ENCODE peak calls at places on chromosome 10, in five cellular contexts. J, S, Y, P and L are unnamed samples.

GRCh38 chr10:74306227-74306982 is 155.4 kb downstream of the ADK start:
- DNase-seq in J (no peak), S (no peak), Y (no peak), P (no peak), L (no peak)

GRCh38 chr10:24382979-24383663 is 174.2 kb downstream of the KIAA1217 start:
- DNase-seq in J (peak; percentile 41), S (peak; percentile 95), Y (no peak), P (no peak), L (no peak)

GRCh38 chr10:130020651-130021372 is 56.7 kb upstream of the EBF3 start:
- DNase-seq in J (no peak), S (peak; percentile 3), Y (no peak), P (peak; percentile 19), L (peak; percentile 1)

GRCh38 chr10:80596391-80597257 is 58.9 kb downstream of the SH2D4B start:
- DNase-seq in J (peak; percentile 85), S (peak; percentile 54), Y (peak; percentile 52), P (peak; percentile 51), L (peak; percentile 36)

GRCh38 chr10:118458957-118459641 is 117.0 kb upstream of the FAM204A start:
- DNase-seq in J (peak; percentile 24), S (peak; percentile 33), Y (no peak), P (no peak), L (no peak)

GRCh38 chr10:130878131-130878530 is 433.4 kb downstream of the TCERG1L start:
- DNase-seq in J (no peak), S (no peak), Y (no peak), P (no peak), L (no peak)

GRCh38 chr10:104622598-104623209 is 18.4 kb upstream of the SORCS3 start:
- DNase-seq in J (peak; percentile 84), S (peak; percentile 51), Y (no peak), P (peak; percentile 58), L (no peak)

GRCh38 chr10:43960477-43960876 is 311.8 kb upstream of the ZNF32 start:
- DNase-seq in J (no peak), S (no peak), Y (no peak), P (no peak), L (no peak)

GRCh38 chr10:97564776-97565175 is 7.8 kb upstream of the ANKRD2 start:
- DNase-seq in J (no peak), S (no peak), Y (no peak), P (no peak), L (no peak)

GRCh38 chr10:130009228-130009627 is 45.2 kb upstream of the EBF3 start:
- DNase-seq in J (no peak), S (no peak), Y (no peak), P (no peak), L (no peak)

GRCh38 chr10:123642293-123642692 is 23.9 kb upstream of the GPR26 start:
- DNase-seq in J (peak; percentile 22), S (no peak), Y (no peak), P (no peak), L (peak; percentile 30)

GRCh38 chr10:120490288-120490687 is 33.3 kb downstream of the PLPP4 start:
- DNase-seq in J (peak; percentile 5), S (no peak), Y (no peak), P (no peak), L (no peak)

GRCh38 chr10:12375076-12375504 is 25.7 kb downstream of the CAMK1D start:
- DNase-seq in J (no peak), S (no peak), Y (peak; percentile 29), P (no peak), L (no peak)

DNA sequence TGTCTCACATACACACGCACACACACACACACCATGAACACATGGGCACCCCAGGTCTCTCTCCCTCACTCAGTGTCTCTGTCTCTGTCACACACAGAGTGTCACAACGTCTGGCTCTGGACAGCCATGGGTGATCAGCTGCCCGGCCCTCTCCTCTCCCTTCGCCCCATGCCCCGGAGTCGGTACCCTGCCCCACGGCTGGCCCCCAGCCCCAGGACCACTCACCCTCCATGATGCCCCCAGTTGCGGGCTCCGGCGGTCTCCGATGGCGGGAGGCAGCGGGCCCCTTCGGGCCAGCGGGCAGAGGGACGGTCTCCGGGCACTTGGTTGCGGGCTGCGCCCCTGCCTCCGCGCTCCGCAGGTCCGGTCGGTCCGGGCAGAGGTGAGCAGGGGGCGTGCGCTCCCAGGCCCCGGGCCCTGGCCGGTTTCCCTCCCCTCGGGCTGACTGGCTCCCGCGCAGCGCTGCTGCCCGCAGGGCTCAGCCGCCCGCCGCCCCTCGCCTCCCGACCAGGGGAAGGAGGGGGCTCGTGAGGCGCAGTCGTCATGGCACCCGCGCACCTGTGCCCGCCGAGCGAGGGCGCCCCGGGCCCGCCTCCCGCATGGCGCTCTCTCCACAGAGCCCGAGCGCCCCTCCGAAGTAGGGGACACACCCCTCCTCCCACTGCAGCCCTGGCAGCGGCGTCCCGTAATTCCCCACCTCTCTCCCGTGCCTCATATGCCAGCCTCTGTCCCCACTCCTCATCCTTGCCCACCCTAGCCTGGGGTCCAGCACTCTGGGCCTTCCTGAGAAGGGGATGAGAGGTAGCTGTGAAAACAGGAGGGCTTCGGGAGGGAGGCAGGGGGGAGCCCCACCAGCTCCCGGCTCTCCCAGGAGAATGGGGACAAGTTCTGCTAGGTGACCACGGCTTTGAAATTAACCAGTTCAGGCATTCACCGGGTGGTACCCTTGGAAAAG is at the start of gene NPFFR1:
- DNase-seq in J (peak; percentile 82), S (no peak), Y (no peak), P (peak; percentile 32), L (no peak)
- H3K4me3 ChIP-seq in J (peak within 1 kb of the TSS; percentile 59), S (no peak within 1 kb of the TSS), Y (no peak within 1 kb of the TSS), P (peak within 1 kb of the TSS; percentile 11), L (no peak within 1 kb of the TSS)

GRCh38 chr10:8064436-8064835 is 9.9 kb downstream of the GATA3 start:
- DNase-seq in J (no peak), S (no peak), Y (no peak), P (no peak), L (no peak)
- H3K4me3 ChIP-seq in J (peak overlapping the region; percentile 47), S (no peak overlapping the region), Y (no peak overlapping the region), P (no peak overlapping the region), L (no peak overlapping the region)

GRCh38 chr10:25766687-25767221 is 167.3 kb upstream of the MYO3A start:
- DNase-seq in J (peak; percentile 91), S (no peak), Y (no peak), P (peak; percentile 55), L (no peak)
- H3K4me3 ChIP-seq in J (peak overlapping the region; percentile 39), S (no peak overlapping the region), Y (no peak overlapping the region), P (peak overlapping the region; percentile 28), L (no peak overlapping the region)

GRCh38 chr10:110724116-110724701 is 80.1 kb downstream of the RBM20 start:
- DNase-seq in J (no peak), S (no peak), Y (no peak), P (no peak), L (no peak)
- H3K4me3 ChIP-seq in J (no peak overlapping the region), S (no peak overlapping the region), Y (no peak overlapping the region), P (no peak overlapping the region), L (no peak overlapping the region)

DNA sequence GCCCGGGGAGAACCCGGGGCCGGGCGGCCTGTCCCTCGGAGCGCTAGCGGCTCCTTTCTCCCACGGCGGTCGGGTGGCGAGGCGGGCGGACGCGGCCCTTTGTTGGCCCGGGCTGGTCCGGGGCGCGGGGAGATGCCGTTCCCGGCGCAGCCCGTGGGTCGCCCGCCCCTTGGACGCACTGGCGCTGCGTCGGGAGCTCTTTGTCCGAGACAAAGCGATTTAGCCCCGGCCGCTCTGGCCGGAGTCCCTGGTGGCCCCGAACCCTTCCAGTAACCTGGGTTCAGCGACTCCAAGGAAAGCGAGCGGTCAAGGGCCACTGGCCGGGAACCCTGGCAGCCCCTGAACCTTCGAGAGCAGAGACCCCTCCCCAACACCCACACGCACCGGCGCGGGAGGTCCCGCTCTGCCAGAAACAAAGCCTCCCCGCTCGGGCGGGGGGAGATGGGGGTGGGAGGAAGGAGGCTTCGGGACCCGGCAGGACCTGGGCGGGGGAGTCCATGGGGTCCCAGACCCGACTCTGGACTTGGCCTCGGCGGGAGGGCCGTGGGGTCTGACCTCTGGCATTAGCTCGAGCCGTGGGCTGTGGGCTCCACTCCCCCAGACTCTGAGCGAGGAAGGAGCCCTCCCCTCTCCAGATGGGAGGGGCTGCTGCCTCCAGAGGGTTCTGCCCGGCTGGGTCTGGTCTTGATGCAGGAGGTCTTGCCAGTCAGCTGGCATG is 832 bp downstream of the DPYSL4 start:
- DNase-seq in J (peak; percentile 53), S (no peak), Y (no peak), P (peak; percentile 35), L (peak; percentile 40)
- H3K4me3 ChIP-seq in J (peak overlapping the region; percentile 79), S (peak overlapping the region; percentile 6), Y (peak overlapping the region; percentile 6), P (peak overlapping the region; percentile 54), L (peak overlapping the region; percentile 78)

GRCh38 chr10:665579-666091 is 23.8 kb downstream of the DIP2C start:
- DNase-seq in J (no peak), S (no peak), Y (peak; percentile 88), P (no peak), L (no peak)
- H3K4me3 ChIP-seq in J (no peak overlapping the region), S (no peak overlapping the region), Y (peak overlapping the region; percentile 60), P (no peak overlapping the region), L (peak overlapping the region; percentile 72)

GRCh38 chr10:70131560-70131937 is 1.1 kb downstream of the AIFM2 start:
- DNase-seq in J (no peak), S (no peak), Y (no peak), P (no peak), L (no peak)
- H3K4me3 ChIP-seq in J (peak overlapping the region; percentile 61), S (peak overlapping the region; percentile 45), Y (peak overlapping the region; percentile 69), P (no peak overlapping the region), L (peak overlapping the region; percentile 86)

DNA sequence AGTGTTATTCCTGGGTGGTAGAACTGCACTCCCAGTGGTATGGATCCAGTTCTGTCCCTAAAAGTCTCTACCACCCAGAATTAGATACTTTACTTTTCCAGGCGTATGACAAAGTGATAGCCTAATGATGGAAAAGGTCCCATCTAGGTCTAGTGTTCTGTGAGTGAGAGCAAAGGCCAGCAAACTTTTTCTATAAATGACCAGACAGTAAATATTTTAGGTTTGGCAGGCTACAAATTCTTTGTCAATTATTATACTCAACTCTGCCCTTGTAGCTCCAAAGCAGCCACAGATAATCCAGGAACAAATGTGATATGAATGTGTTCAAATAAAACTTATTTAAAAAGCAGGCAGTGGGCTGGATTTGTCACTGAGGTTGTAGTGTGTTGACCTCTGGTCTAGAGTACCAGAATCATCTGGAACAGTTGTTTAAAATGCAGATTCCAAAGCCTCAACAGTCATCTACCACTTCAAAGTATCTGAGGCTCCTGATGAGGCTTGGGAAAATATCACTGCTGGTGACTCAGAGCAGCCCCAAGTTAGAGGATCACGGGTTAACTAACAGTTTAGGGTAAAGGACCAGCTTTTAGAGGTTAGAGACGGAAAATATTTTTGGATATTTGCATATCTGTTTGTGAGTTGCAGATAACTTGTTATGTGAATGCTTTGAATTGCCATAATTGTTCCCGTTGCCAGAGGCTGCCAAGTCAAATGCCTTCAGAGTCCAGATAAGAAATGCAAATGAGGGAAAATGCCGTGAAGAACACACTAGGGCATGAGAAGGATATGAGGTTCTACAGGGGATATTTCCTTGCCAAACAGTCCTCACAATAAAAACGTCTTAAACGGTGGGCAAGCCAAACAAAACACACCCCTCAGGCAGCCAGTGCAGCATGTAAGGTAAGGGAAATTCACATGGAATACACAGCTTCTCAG is 19.4 kb downstream of the NRAP start:
- DNase-seq in J (no peak), S (peak; percentile 32), Y (peak; percentile 72), P (no peak), L (peak; percentile 11)
- H3K4me3 ChIP-seq in J (no peak overlapping the region), S (no peak overlapping the region), Y (no peak overlapping the region), P (no peak overlapping the region), L (no peak overlapping the region)